ENCODE peak calls at places on chromosomes 13 and 19, in six cellular contexts. F is CD8-positive, alpha-beta memory T cell; W is adrenal gland; Z is Peyer's patch; A is left lung; C is dorsolateral prefrontal cortex. L is an unnamed sample.
A peak's percentile ranks its signal among the peaks of the same experiment; 100 is the strongest.

GRCh38 chr13:35817642-35818576 is 313.3 kb downstream of the DCLK1 start:
- DNase-seq in W (no peak), C (no peak), Z (no peak), F (no peak), A (no peak), L (no peak)

GRCh38 chr13:66214467-66214866 is 1015.7 kb downstream of the PCDH9 start:
- DNase-seq in Z (no peak), C (no peak), F (no peak), A (no peak), W (no peak), L (no peak)

GRCh38 chr19:13902993-13903555 is 2.8 kb downstream of the BRME1 start:
- DNase-seq in A (no peak), F (no peak), C (no peak), Z (no peak), W (no peak), L (no peak)

GRCh38 chr13:44312131-44312530 is 61.5 kb upstream of the SERP2 start:
- DNase-seq in F (no peak), W (no peak), A (no peak), Z (no peak), C (no peak), L (no peak)

GRCh38 chr19:15227261-15227660 is 5.0 kb downstream of the EPHX3 start:
- DNase-seq in Z (no peak), W (no peak), A (no peak), F (no peak), C (no peak), L (no peak)

GRCh38 chr13:102687520-102687919 is 7.3 kb downstream of the METTL21C start:
- DNase-seq in Z (no peak), F (no peak), W (no peak), A (no peak), C (no peak), L (no peak)

GRCh38 chr13:23684647-23685046 is 114.4 kb downstream of the TNFRSF19 start:
- DNase-seq in C (no peak), Z (no peak), W (no peak), F (no peak), A (no peak), L (no peak)

GRCh38 chr13:99269627-99270252 is 11.6 kb upstream of the GPR18 start:
- DNase-seq in Z (no peak), A (no peak), C (no peak), F (peak; percentile 53), W (peak; percentile 29), L (no peak)

GRCh38 chr13:20359335-20359734 is 127.2 kb upstream of the GJB6 start:
- DNase-seq in Z (no peak), F (no peak), W (no peak), A (no peak), C (no peak), L (no peak)

GRCh38 chr19:13090511-13091231 is 12.0 kb downstream of the LYL1 start:
- DNase-seq in C (no peak), W (no peak), F (no peak), Z (no peak), A (no peak), L (no peak)

GRCh38 chr19:28066988-28067387 is 1146.0 kb downstream of the UQCRFS1 start:
- DNase-seq in W (no peak), F (no peak), Z (no peak), C (no peak), A (no peak), L (no peak)

GRCh38 chr19:46287585-46287984 is 9.3 kb upstream of the HIF3A start:
- DNase-seq in W (no peak), C (no peak), A (no peak), F (no peak), Z (no peak), L (no peak)

GRCh38 chr13:51235186-51235585 is 13.0 kb downstream of the FAM124A start:
- DNase-seq in F (no peak), Z (no peak), A (no peak), C (no peak), W (no peak), L (no peak)

GRCh38 chr19:10112895-10113591 is 1.6 kb downstream of the P2RY11 start:
- DNase-seq in F (peak; percentile 77), C (peak; percentile 54), W (no peak), A (no peak), Z (peak; percentile 75), L (peak; percentile 2)

GRCh38 chr19:51546650-51547396 is 15.4 kb upstream of the SIGLEC6 start:
- DNase-seq in A (no peak), C (no peak), F (no peak), Z (no peak), W (no peak), L (no peak)

GRCh38 chr13:40514797-40515196 is 151.6 kb downstream of the FOXO1 start:
- DNase-seq in C (no peak), W (no peak), A (no peak), Z (no peak), F (no peak), L (no peak)

GRCh38 chr19:29564574-29565005 is 38.8 kb downstream of the VSTM2B start:
- DNase-seq in A (no peak), F (no peak), W (no peak), Z (no peak), C (no peak), L (no peak)

GRCh38 chr13:30720470-30720869 is 14.9 kb upstream of the ALOX5AP start:
- DNase-seq in F (no peak), A (no peak), Z (no peak), W (no peak), C (no peak), L (no peak)
- H3K27ac ChIP-seq in F (no peak overlapping the region), A (no peak overlapping the region), Z (no peak overlapping the region), W (no peak overlapping the region), C (no peak overlapping the region), L (no peak overlapping the region)

GRCh38 chr13:109246001-109246400 is 540.4 kb downstream of the IRS2 start:
- DNase-seq in F (no peak), Z (no peak), C (no peak), A (no peak), W (no peak), L (no peak)

GRCh38 chr13:109241160-109241559 is 545.2 kb downstream of the IRS2 start:
- DNase-seq in W (no peak), A (no peak), C (no peak), Z (no peak), F (no peak), L (no peak)

DNA sequence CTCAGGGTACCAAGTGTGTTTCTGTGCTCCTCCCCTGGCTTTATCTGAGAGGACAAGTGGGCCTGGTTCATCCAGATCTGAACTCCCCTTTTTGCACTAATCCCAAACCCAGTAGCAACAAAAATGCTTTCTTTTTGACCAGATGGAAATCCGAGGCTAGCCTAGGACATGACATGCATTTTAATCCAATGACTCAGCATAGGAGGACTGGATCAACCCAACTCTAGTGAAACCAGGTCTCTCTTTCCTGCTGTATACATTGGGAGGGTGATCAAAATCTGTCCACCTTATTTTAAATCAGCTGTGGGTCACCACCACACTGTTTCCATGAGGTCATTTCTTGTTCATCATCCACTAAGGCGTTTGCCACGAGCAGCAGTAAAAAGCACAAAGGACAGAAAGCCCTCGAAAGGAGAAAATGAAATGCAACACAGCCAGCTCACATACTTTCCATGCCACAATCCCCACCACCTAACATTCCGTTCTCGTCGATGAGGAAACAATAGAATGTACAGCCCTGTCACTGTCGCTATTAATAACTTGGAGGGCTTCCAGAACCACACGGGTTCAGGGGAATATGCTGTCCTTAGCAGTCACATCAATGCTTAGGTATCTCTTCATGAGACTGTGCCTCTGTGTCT is 543.0 kb downstream of the IRS2 start:
- DNase-seq in W (peak; percentile 28), A (no peak), F (no peak), C (no peak), Z (no peak), L (no peak)
- H3K27ac ChIP-seq in W (no peak overlapping the region), A (peak overlapping the region; percentile 28), F (no peak overlapping the region), C (no peak overlapping the region), Z (no peak overlapping the region), L (no peak overlapping the region)

GRCh38 chr13:32408999-32409313 is 19.0 kb downstream of the N4BP2L1 start:
- DNase-seq in W (no peak), A (no peak), C (no peak), F (no peak), Z (no peak), L (no peak)

GRCh38 chr13:32413284-32413683 is 14.6 kb downstream of the N4BP2L1 start:
- DNase-seq in W (no peak), A (no peak), F (no peak), Z (no peak), C (no peak), L (no peak)

GRCh38 chr13:32409561-32410440 is 18.1 kb downstream of the N4BP2L1 start:
- DNase-seq in A (no peak), Z (no peak), F (no peak), C (no peak), W (no peak), L (no peak)

GRCh38 chr13:32407854-32408253 is 20.1 kb downstream of the N4BP2L1 start:
- DNase-seq in F (no peak), W (no peak), C (no peak), Z (no peak), A (no peak), L (no peak)

DNA sequence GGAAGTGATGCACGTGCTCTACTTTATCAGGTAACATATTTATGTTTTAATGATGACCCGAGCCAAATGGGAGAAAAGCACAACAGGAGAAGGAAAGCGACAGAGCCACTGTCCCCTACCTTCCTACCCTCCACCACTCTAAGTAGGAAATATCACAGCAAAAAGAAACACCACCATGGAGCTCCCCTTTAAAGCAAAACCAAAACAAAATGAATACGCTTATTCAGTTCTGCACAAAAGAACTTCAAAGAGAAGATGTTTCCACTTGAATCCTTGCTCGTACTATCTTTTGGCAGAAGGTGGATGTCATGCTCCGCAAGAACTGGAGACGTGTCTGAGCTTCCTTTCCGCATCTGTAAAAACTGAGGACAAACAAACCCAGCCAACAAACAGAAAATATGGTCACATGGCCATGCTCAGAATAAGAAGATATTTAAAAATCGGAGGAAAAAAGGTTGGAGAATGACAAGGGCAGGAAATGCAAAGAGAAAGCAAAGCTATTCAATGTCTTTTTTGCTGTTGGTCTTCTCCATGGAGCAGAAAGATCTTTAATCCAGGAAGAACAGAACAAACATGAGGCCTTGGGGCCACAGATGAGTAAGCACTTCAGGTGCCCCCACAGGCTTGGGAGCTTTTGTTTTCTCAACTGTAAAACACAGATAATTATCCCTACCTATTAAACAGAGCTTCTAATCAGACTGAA is 19.5 kb downstream of the N4BP2L1 start:
- DNase-seq in W (no peak), A (no peak), F (no peak), C (no peak), Z (no peak), L (no peak)
- H3K27ac ChIP-seq in W (no peak overlapping the region), A (no peak overlapping the region), F (no peak overlapping the region), C (no peak overlapping the region), Z (no peak overlapping the region), L (no peak overlapping the region)

GRCh38 chr13:106443625-106444024 is 91.8 kb downstream of the EFNB2 start:
- DNase-seq in A (no peak), Z (no peak), F (no peak), C (no peak), W (no peak), L (no peak)
- H3K27ac ChIP-seq in A (no peak overlapping the region), Z (no peak overlapping the region), F (no peak overlapping the region), C (no peak overlapping the region), W (no peak overlapping the region), L (no peak overlapping the region)

DNA sequence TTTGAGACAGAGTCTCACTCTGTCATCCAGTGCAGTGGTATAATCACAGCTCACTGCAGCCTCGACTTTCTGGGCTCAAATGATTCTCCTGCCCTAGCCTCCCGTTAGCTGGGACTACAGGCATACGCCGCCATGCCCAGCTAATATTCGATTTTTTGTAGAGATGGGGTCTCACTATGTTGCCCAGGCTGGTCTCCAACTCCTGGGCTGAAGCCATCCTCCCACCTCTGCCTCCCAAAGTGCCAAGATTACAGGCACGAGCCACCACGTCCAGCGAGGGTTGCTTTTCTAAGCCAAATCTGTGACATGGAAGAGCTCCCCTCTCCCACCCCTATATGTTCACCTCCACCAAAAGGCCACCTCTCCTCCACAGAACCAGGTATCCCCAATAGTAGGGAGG is 10.9 kb upstream of the ATF5 start:
- DNase-seq in F (no peak), Z (no peak), W (no peak), A (no peak), C (no peak), L (no peak)
- H3K27ac ChIP-seq in F (no peak overlapping the region), Z (no peak overlapping the region), W (no peak overlapping the region), A (no peak overlapping the region), C (no peak overlapping the region), L (no peak overlapping the region)